ENCODE peak calls at places on chromosomes 4 and X, in ten cellular contexts. E, I, A, X, Y, N, W, F, V and C are unnamed samples.

GRCh38 chrX:117985241-117985640 is 131.4 kb downstream of the KLHL13 start:
- DNase-seq in E (peak), I (no peak), A (peak), X (peak), Y (no peak), N (no peak), W (no peak), F (no peak), V (no peak), C (no peak)

GRCh38 chr4:123060039-123060770 is 137.8 kb upstream of the NUDT6 start:
- DNase-seq in E (no peak), I (no peak), A (no peak), X (no peak), Y (peak), N (no peak), W (no peak), F (no peak), V (no peak), C (no peak)

GRCh38 chr4:111806331-111806730 is 338.9 kb upstream of the FAM241A start:
- DNase-seq in E (peak), I (no peak), A (peak), X (no peak), Y (peak), N (no peak), W (no peak), F (peak), V (no peak), C (no peak)

GRCh38 chr4:100168521-100168920 is 21.7 kb downstream of the DDIT4L start:
- DNase-seq in E (no peak), I (peak), A (no peak), X (peak), Y (no peak), N (no peak), W (no peak), F (peak), V (no peak), C (no peak)

GRCh38 chrX:107935664-107936433 is 46.3 kb downstream of the TEX13B start:
- DNase-seq in E (peak), I (peak), A (peak), X (no peak), Y (peak), N (no peak), W (no peak), F (peak), V (no peak), C (peak)

GRCh38 chr4:77959566-77960338 is 97.1 kb downstream of the MRPL1 start:
- DNase-seq in E (peak), I (peak), A (peak), X (peak), Y (no peak), N (no peak), W (no peak), F (peak), V (no peak), C (no peak)

GRCh38 chr4:166763018-166763417 is 471.3 kb downstream of the SPOCK3 start:
- DNase-seq in E (no peak), I (no peak), A (no peak), X (no peak), Y (no peak), N (no peak), W (no peak), F (no peak), V (no peak), C (no peak)

GRCh38 chr4:43008793-43009192 is 116.3 kb downstream of the GRXCR1 start:
- DNase-seq in E (no peak), I (no peak), A (no peak), X (no peak), Y (no peak), N (no peak), W (no peak), F (no peak), V (no peak), C (no peak)

GRCh38 chr4:54011201-54011600 is 53.2 kb downstream of the CHIC2 start:
- DNase-seq in E (no peak), I (no peak), A (peak), X (no peak), Y (no peak), N (no peak), W (no peak), F (no peak), V (no peak), C (no peak)

GRCh38 chr4:111231281-111231680 is 608.4 kb upstream of the PITX2 start:
- DNase-seq in E (no peak), I (no peak), A (no peak), X (no peak), Y (no peak), N (no peak), W (no peak), F (no peak), V (no peak), C (no peak)

GRCh38 chr4:32425243-32425642 is 1705.1 kb downstream of the PCDH7 start:
- DNase-seq in E (no peak), I (no peak), A (peak), X (no peak), Y (no peak), N (no peak), W (no peak), F (no peak), V (no peak), C (no peak)

GRCh38 chr4:31045151-31045550 is 325.0 kb downstream of the PCDH7 start:
- DNase-seq in E (no peak), I (no peak), A (peak), X (no peak), Y (no peak), N (no peak), W (no peak), F (no peak), V (no peak), C (no peak)

GRCh38 chr4:36399762-36400353 is 118.4 kb downstream of the DTHD1 start:
- DNase-seq in E (peak), I (peak), A (peak), X (no peak), Y (no peak), N (no peak), W (peak), F (no peak), V (peak), C (no peak)

GRCh38 chr4:123304151-123305021 is 92.2 kb upstream of the SPRY1 start:
- DNase-seq in E (no peak), I (no peak), A (no peak), X (no peak), Y (peak), N (no peak), W (no peak), F (no peak), V (peak), C (no peak)

GRCh38 chr4:26719954-26720552 is 136.2 kb downstream of the TBC1D19 start:
- DNase-seq in E (peak), I (peak), A (peak), X (peak), Y (no peak), N (no peak), W (no peak), F (no peak), V (no peak), C (no peak)

GRCh38 chr4:680931-681645 is 6.7 kb downstream of the MYL5 start:
- DNase-seq in E (peak), I (peak), A (peak), X (no peak), Y (peak), N (peak), W (peak), F (no peak), V (peak), C (no peak)

GRCh38 chr4:114312349-114312748 is 286.3 kb upstream of the UGT8 start:
- DNase-seq in E (no peak), I (no peak), A (no peak), X (no peak), Y (peak), N (no peak), W (no peak), F (no peak), V (no peak), C (no peak)

GRCh38 chr4:9919047-9919446 is 102.2 kb downstream of the SLC2A9 start:
- DNase-seq in E (no peak), I (no peak), A (no peak), X (no peak), Y (peak), N (no peak), W (no peak), F (no peak), V (no peak), C (no peak)

GRCh38 chrX:74779175-74779574 is 146.1 kb downstream of the NEXMIF start:
- DNase-seq in E (no peak), I (no peak), A (no peak), X (no peak), Y (no peak), N (no peak), W (no peak), F (no peak), V (no peak), C (no peak)

GRCh38 chr4:68342139-68342538 is 7.8 kb downstream of the YTHDC1 start:
- DNase-seq in E (peak), I (peak), A (peak), X (peak), Y (no peak), N (no peak), W (no peak), F (peak), V (no peak), C (peak)

GRCh38 chr4:114180481-114180880 is 201.0 kb upstream of the ARSJ start:
- DNase-seq in E (peak), I (peak), A (peak), X (peak), Y (peak), N (no peak), W (peak), F (peak), V (no peak), C (no peak)

DNA sequence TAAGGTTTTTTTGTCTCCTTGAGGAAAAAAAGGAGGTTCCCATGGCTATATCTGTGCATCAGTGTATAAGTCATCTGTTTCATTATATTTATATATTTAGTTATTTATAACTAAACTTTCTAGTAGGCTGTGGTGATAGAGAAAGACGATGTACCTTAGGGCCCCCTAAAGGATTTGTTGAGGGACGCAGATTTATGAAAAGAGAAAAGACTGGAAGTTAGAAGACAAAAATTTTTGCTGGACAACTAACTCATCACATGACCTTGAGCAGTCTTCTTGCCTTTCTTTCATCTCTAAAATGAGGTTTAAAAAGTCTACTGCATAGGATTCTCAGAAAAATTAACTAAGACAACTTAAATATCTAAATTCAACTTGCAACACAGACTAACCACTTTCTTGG is 6.1 kb downstream of the GASK1B start:
- DNase-seq in E (no peak), I (peak), A (no peak), X (no peak), Y (no peak), N (no peak), W (no peak), F (no peak), V (no peak), C (no peak)
- H3K27ac ChIP-seq in E (no peak), I (no peak), A (no peak), X (no peak), Y (no peak), N (no peak), W (no peak), F (no peak), V (no peak), C (no peak)

DNA sequence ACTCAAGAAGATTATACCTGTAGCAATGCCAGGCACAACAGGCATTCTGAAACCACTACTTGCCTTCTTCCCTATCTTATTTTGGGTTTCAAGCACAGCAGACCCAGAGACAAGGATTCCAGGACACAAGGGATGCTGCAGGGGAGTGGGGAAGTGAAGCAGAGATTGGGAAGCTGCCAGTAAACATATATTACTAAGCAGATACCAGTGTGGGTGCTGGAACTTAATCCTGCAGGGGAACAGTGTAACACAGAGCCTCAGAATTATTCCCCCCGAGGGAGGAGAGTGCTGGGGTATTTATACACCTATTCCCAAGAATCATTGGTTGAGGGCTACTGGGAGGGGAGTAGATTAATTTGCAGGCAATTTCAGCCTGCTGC is 33.3 kb upstream of the MAML3 start:
- DNase-seq in E (no peak), I (no peak), A (peak), X (peak), Y (no peak), N (no peak), W (no peak), F (no peak), V (no peak), C (peak)
- H3K27ac ChIP-seq in E (peak), I (no peak), A (peak), X (no peak), Y (no peak), N (no peak), W (no peak), F (no peak), V (no peak), C (peak)

GRCh38 chr4:121338506-121338905 is 42.3 kb downstream of the QRFPR start:
- DNase-seq in E (no peak), I (no peak), A (no peak), X (no peak), Y (no peak), N (no peak), W (no peak), F (no peak), V (no peak), C (no peak)
- H3K27ac ChIP-seq in E (no peak), I (no peak), A (no peak), X (no peak), Y (no peak), N (no peak), W (no peak), F (no peak), V (no peak), C (no peak)

GRCh38 chr4:101981756-101982155 is 191.2 kb downstream of the BANK1 start:
- DNase-seq in E (no peak), I (no peak), A (peak), X (no peak), Y (no peak), N (no peak), W (no peak), F (no peak), V (no peak), C (peak)
- H3K27ac ChIP-seq in E (peak), I (no peak), A (peak), X (no peak), Y (no peak), N (no peak), W (no peak), F (no peak), V (no peak), C (peak)

GRCh38 chr4:84583871-84584373 is 995 bp downstream of the CDS1 start:
- DNase-seq in E (no peak), I (no peak), A (no peak), X (no peak), Y (no peak), N (no peak), W (no peak), F (no peak), V (no peak), C (no peak)
- H3K27ac ChIP-seq in E (no peak), I (no peak), A (peak), X (no peak), Y (no peak), N (no peak), W (no peak), F (no peak), V (no peak), C (peak)

GRCh38 chr4:71241467-71242401 is 97.1 kb upstream of the SLC4A4 start:
- DNase-seq in E (no peak), I (no peak), A (no peak), X (peak), Y (no peak), N (no peak), W (no peak), F (no peak), V (no peak), C (no peak)
- H3K27ac ChIP-seq in E (peak), I (peak), A (no peak), X (peak), Y (no peak), N (no peak), W (no peak), F (no peak), V (no peak), C (no peak)

GRCh38 chrX:31302573-31303075 is 230.8 kb upstream of the FTHL17 start:
- DNase-seq in E (no peak), I (no peak), A (no peak), X (no peak), Y (no peak), N (no peak), W (no peak), F (no peak), V (no peak), C (no peak)
- H3K27ac ChIP-seq in E (no peak), I (no peak), A (no peak), X (no peak), Y (no peak), N (no peak), W (no peak), F (no peak), V (no peak), C (no peak)